ENCODE peak calls at places on chromosomes 16 and 17, in eight cellular contexts. One of them, this sample, is unnamed.

GRCh38 chr16:29745853-29746345 is at the start of gene C16orf54:
- DNase-seq in uterus: peak; percentile 34
- DNase-seq in Peyer's patch: peak; percentile 95
- DNase-seq in mammary epithelial cell: no peak
- DNase-seq in spleen: peak; percentile 99
- DNase-seq in H9: no peak
- DNase-seq in K562: no peak
- DNase-seq in OCI-LY7: no peak
- DNase-seq in this sample: no peak

GRCh38 chr16:67246081-67246944 is 968 bp downstream of the FHOD1 start:
- DNase-seq in uterus: peak; percentile 71
- DNase-seq in spleen: peak; percentile 93
- DNase-seq in OCI-LY7: peak; percentile 62
- DNase-seq in mammary epithelial cell: peak; percentile 88
- DNase-seq in K562: peak; percentile 87
- DNase-seq in H9: peak; percentile 98
- DNase-seq in Peyer's patch: peak; percentile 84
- DNase-seq in this sample: peak; percentile 98

GRCh38 chr16:77043076-77043475 is 147.9 kb upstream of the MON1B start:
- DNase-seq in K562: peak; percentile 7
- DNase-seq in uterus: no peak
- DNase-seq in OCI-LY7: peak; percentile 69
- DNase-seq in Peyer's patch: no peak
- DNase-seq in H9: no peak
- DNase-seq in spleen: no peak
- DNase-seq in mammary epithelial cell: peak; percentile 1
- DNase-seq in this sample: no peak

GRCh38 chr16:74758801-74759200 is 15.8 kb downstream of the FA2H start:
- DNase-seq in spleen: peak; percentile 9
- DNase-seq in mammary epithelial cell: no peak
- DNase-seq in uterus: no peak
- DNase-seq in OCI-LY7: no peak
- DNase-seq in Peyer's patch: no peak
- DNase-seq in H9: no peak
- DNase-seq in K562: no peak
- DNase-seq in this sample: no peak

GRCh38 chr16:81767987-81768592 is 11.0 kb upstream of the PLCG2 start:
- DNase-seq in uterus: no peak
- DNase-seq in spleen: peak; percentile 13
- DNase-seq in OCI-LY7: no peak
- DNase-seq in K562: no peak
- DNase-seq in Peyer's patch: no peak
- DNase-seq in H9: no peak
- DNase-seq in mammary epithelial cell: no peak
- DNase-seq in this sample: no peak

GRCh38 chr17:18319604-18320256 is 4.6 kb downstream of the SMCR8 start:
- DNase-seq in H9: peak; percentile 73
- DNase-seq in uterus: no peak
- DNase-seq in OCI-LY7: peak; percentile 60
- DNase-seq in Peyer's patch: no peak
- DNase-seq in K562: peak; percentile 55
- DNase-seq in mammary epithelial cell: peak; percentile 30
- DNase-seq in spleen: peak; percentile 73
- DNase-seq in this sample: no peak

GRCh38 chr17:76994237-76994637 is 126.0 kb downstream of the MGAT5B start:
- DNase-seq in K562: no peak
- DNase-seq in Peyer's patch: no peak
- DNase-seq in spleen: no peak
- DNase-seq in H9: no peak
- DNase-seq in mammary epithelial cell: no peak
- DNase-seq in uterus: no peak
- DNase-seq in OCI-LY7: no peak
- DNase-seq in this sample: no peak

GRCh38 chr16:81493755-81494433 is 49.3 kb downstream of the CMIP start:
- DNase-seq in H9: no peak
- DNase-seq in K562: peak; percentile 85
- DNase-seq in spleen: peak; percentile 73
- DNase-seq in mammary epithelial cell: peak; percentile 97
- DNase-seq in uterus: peak; percentile 52
- DNase-seq in Peyer's patch: no peak
- DNase-seq in OCI-LY7: no peak
- DNase-seq in this sample: peak; percentile 95

GRCh38 chr16:9033125-9033830 is 58.2 kb upstream of the HAPSTR1 start:
- DNase-seq in spleen: no peak
- DNase-seq in H9: peak; percentile 68
- DNase-seq in uterus: peak; percentile 29
- DNase-seq in Peyer's patch: peak; percentile 31
- DNase-seq in mammary epithelial cell: peak; percentile 37
- DNase-seq in K562: peak; percentile 67
- DNase-seq in OCI-LY7: peak; percentile 41
- DNase-seq in this sample: no peak

GRCh38 chr17:48593126-48593829 is at the start of gene HOXB5:
- DNase-seq in Peyer's patch: no peak
- DNase-seq in H9: peak; percentile 70
- DNase-seq in OCI-LY7: no peak
- DNase-seq in K562: no peak
- DNase-seq in uterus: no peak
- DNase-seq in mammary epithelial cell: no peak
- DNase-seq in spleen: no peak
- DNase-seq in this sample: no peak

GRCh38 chr16:89687092-89687940 is 827 bp downstream of the CDK10 start:
- DNase-seq in Peyer's patch: no peak
- DNase-seq in K562: peak; percentile 48
- DNase-seq in spleen: no peak
- DNase-seq in mammary epithelial cell: peak; percentile 60
- DNase-seq in H9: no peak
- DNase-seq in uterus: no peak
- DNase-seq in OCI-LY7: peak; percentile 73
- DNase-seq in this sample: no peak

GRCh38 chr17:32342603-32343325 is 791 bp upstream of the C17orf75 start:
- DNase-seq in OCI-LY7: no peak
- DNase-seq in Peyer's patch: no peak
- DNase-seq in K562: peak; percentile 58
- DNase-seq in H9: no peak
- DNase-seq in spleen: no peak
- DNase-seq in mammary epithelial cell: no peak
- DNase-seq in uterus: no peak
- DNase-seq in this sample: no peak

DNA sequence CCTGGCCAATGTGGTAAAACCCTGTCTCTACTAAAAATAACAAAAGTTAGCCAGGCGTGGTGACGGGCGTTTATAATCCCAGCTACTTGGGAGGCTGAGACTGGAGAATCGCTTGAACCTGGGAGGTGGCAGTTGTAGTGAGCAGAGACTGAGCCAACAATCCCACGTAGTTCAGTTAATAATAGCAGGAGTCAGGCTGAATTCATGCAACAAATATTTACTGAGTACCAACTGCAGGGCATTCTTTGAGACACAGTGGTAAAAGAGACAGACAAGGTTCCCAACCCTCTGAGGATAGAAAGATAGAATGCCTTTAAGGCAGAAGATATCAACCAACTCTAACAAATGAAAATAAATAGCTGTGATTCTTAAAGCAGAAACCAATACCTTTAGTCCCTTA is 39.1 kb downstream of the SPOP start:
- DNase-seq in uterus: no peak
- DNase-seq in H9: no peak
- DNase-seq in mammary epithelial cell: no peak
- DNase-seq in K562: no peak
- DNase-seq in Peyer's patch: no peak
- DNase-seq in spleen: no peak
- DNase-seq in OCI-LY7: no peak
- DNase-seq in this sample: no peak
- H3K4me1 ChIP-seq in uterus: peaks cover 5% of the 10 kb centered on the region
- H3K4me1 ChIP-seq in H9: no peaks in the 10 kb centered on the region
- H3K4me1 ChIP-seq in mammary epithelial cell: no peaks in the 10 kb centered on the region
- H3K4me1 ChIP-seq in K562: no peaks in the 10 kb centered on the region
- H3K4me1 ChIP-seq in Peyer's patch: peaks cover 9% of the 10 kb centered on the region
- H3K4me1 ChIP-seq in spleen: peaks cover 27% of the 10 kb centered on the region
- H3K4me1 ChIP-seq in OCI-LY7: no peaks in the 10 kb centered on the region
- H3K4me1 ChIP-seq in this sample: peaks cover 4% of the 10 kb centered on the region

DNA sequence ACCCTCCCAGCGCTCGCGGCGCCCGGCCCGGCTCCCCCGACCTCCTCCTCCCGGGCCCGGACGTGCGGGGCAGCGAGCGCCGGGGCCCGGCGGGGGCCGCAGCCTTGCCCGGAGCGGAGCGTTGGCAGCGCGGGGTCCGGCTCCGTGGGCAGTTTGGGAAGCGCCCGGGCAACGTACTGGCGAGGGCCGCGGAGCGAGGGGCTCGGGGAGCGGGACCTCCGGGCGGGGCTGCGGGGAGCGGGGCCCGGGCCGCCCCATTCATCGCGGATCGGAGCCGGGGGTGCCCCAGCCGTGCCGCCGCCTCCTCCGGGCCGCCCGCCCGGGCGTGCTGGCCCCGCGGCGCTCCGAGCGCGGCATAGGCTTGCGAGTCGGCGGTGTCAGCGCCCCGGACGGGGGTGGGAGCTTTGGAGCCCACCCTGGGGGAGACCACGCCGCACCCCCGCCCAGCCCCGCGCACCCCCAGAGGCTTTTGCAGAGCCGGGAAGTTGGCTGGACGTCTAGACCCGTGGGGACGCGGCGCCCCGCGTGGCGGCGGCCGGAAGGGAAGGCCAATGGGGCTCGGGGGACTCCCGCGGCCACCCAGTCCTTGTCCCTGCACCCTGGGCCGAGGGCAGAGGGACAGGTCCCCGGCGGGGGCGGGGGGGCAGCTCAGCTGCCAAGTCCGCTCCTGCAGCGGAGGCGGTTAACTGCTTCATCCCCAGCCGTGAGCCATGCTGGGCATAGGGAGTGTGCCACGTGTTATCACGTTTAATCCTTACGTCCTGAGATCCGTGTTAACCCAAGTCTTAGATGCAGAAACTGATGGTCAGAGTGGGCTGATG is 852 bp downstream of the ZNF469 start:
- DNase-seq in K562: no peak
- DNase-seq in OCI-LY7: no peak
- DNase-seq in mammary epithelial cell: no peak
- DNase-seq in uterus: peak; percentile 51
- DNase-seq in spleen: peak; percentile 80
- DNase-seq in Peyer's patch: no peak
- DNase-seq in H9: no peak
- DNase-seq in this sample: peak; percentile 65
- TF ChIP-seq CTCF in K562: no peak
- TF ChIP-seq CTCF in OCI-LY7: no peak
- TF ChIP-seq CTCF in mammary epithelial cell: no peak
- TF ChIP-seq CTCF in uterus: peak; percentile 75
- TF ChIP-seq CTCF in spleen: no peak
- TF ChIP-seq CTCF in Peyer's patch: peak; percentile 44
- TF ChIP-seq CTCF in H9: peak; percentile 43
- TF ChIP-seq CTCF in this sample: peak; percentile 53

DNA sequence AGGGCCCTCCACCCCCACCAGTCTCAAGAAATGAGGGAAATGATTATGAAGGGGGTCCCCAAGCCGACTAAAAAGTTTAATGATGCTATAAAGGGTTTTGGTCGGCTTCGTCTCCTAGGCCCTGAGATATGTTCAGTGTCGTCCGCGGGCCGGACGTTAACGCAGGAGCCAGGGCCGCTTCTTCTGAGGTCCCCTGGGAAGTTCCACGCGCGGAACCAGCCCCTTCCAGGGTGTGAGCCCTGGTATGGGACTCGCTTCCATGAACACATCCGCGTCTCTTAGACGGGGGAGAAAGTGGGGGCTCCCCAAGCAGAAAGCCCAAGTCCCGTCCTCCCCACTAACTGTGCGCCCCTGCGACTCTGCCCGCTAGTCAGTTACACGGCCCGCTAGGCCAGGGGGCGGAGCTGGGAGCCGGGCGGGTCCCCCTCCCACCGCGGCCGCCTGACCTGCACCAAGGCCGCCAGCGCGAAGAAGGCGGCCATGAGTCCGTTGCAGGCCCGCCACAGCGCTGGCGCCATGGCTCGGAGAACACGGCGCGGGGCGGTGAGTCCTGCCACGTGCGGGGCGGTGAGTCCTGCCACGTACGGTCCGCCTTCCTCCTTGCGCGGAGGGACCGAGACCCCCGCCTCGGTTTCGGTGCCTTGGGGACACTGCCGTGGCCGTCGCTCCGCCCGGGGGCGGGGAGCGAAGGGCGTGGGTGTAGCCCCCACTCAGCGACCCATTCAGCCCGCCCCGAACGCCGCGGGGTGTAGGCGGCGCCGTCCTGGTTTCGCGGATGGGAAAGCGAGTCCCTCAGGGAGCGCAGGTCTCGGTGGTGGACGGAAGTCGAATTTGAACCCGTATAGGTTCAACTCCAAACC is at the start of gene TMEM220:
- DNase-seq in uterus: peak; percentile 83
- DNase-seq in OCI-LY7: no peak
- DNase-seq in H9: peak; percentile 91
- DNase-seq in Peyer's patch: peak; percentile 70
- DNase-seq in spleen: peak; percentile 92
- DNase-seq in K562: no peak
- DNase-seq in mammary epithelial cell: peak; percentile 5
- DNase-seq in this sample: no peak
- H3K27ac ChIP-seq in uterus: peak within 1 kb of the TSS; percentile 90
- H3K27ac ChIP-seq in OCI-LY7: no peak within 1 kb of the TSS
- H3K27ac ChIP-seq in H9: peak within 1 kb of the TSS; percentile 6
- H3K27ac ChIP-seq in Peyer's patch: peak within 1 kb of the TSS; percentile 93
- H3K27ac ChIP-seq in spleen: peak within 1 kb of the TSS; percentile 95
- H3K27ac ChIP-seq in K562: no peak within 1 kb of the TSS
- H3K27ac ChIP-seq in mammary epithelial cell: no peak within 1 kb of the TSS
- H3K27ac ChIP-seq in this sample: no peak within 1 kb of the TSS

GRCh38 chr17:35079547-35079946 is 16.0 kb upstream of the RFFL start:
- DNase-seq in spleen: no peak
- DNase-seq in K562: no peak
- DNase-seq in uterus: no peak
- DNase-seq in mammary epithelial cell: peak; percentile 77
- DNase-seq in H9: no peak
- DNase-seq in OCI-LY7: no peak
- DNase-seq in Peyer's patch: no peak
- DNase-seq in this sample: no peak
- H3K4me1 ChIP-seq in spleen: peaks cover 60% of the 10 kb centered on the region
- H3K4me1 ChIP-seq in K562: peaks cover 20% of the 10 kb centered on the region
- H3K4me1 ChIP-seq in uterus: peaks cover 4% of the 10 kb centered on the region
- H3K4me1 ChIP-seq in mammary epithelial cell: peaks cover 59% of the 10 kb centered on the region
- H3K4me1 ChIP-seq in H9: peaks cover 7% of the 10 kb centered on the region
- H3K4me1 ChIP-seq in OCI-LY7: peaks cover 34% of the 10 kb centered on the region
- H3K4me1 ChIP-seq in Peyer's patch: peaks cover 61% of the 10 kb centered on the region
- H3K4me1 ChIP-seq in this sample: peaks cover 63% of the 10 kb centered on the region

DNA sequence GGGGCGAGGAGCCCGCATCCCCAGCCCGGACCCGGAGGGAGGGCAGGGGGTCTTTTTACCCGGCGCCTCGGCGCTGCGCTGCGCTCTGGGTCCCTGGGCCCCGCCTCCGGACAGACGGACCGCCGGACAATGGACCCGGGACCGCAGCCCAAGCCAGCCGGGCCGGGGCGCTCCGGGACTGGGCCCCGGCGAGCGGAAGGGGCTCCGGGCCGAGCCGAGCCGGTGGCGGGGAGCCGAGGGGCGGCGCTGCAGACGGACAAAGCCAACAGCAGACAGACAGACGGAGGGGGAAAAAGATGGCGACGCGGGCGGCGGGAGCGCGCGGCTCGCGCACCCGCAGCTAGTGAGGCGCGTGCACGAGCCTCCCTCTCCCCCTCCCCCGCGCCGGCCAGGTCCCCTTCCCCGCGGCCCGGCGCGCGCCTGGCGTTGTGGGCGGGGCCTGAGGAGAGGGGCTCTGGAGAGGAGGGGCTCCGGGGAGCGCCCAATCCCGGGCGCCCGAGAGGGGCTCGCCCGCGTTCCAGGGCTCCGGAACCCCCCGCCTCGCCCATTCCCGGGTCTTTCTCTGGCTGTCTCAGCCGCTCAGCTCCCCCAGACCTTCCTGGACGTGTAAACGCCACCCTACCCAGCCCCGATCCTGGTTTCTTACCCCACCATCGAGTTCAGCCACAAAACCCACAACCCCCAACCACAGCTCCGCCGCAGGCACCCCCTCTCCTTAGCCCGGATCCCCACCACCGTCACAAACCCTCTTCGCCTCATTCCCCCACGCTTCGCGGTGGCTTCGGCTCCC is at the start of gene ZNF821:
- DNase-seq in H9: peak; percentile 92
- DNase-seq in uterus: peak; percentile 82
- DNase-seq in K562: peak; percentile 88
- DNase-seq in mammary epithelial cell: peak; percentile 54
- DNase-seq in Peyer's patch: peak; percentile 86
- DNase-seq in spleen: peak; percentile 95
- DNase-seq in OCI-LY7: peak; percentile 91
- DNase-seq in this sample: no peak
- TF ChIP-seq CTCF in H9: peak; percentile 68
- TF ChIP-seq CTCF in uterus: peak; percentile 46
- TF ChIP-seq CTCF in K562: no peak
- TF ChIP-seq CTCF in mammary epithelial cell: no peak
- TF ChIP-seq CTCF in Peyer's patch: peak; percentile 46
- TF ChIP-seq CTCF in spleen: no peak
- TF ChIP-seq CTCF in OCI-LY7: peak; percentile 77
- TF ChIP-seq CTCF in this sample: peak; percentile 43

This sample was measured in RWPE2.